ENCODE peak calls at places on chromosomes 3 and 15, in six cellular contexts. One of them, this sample, is unnamed.

GRCh38 chr3:58306662-58307286 is 454 bp downstream of the HTD2 start:
- DNase-seq in thoracic aorta: no peak
- DNase-seq in A549: peak
- DNase-seq in BJ: no peak
- DNase-seq in tibial artery: peak
- DNase-seq in fibroblast of mammary gland: no peak
- DNase-seq in this sample: peak

GRCh38 chr15:68106656-68107055 is 52.5 kb downstream of the PIAS1 start:
- DNase-seq in thoracic aorta: no peak
- DNase-seq in A549: no peak
- DNase-seq in BJ: no peak
- DNase-seq in tibial artery: no peak
- DNase-seq in fibroblast of mammary gland: peak
- DNase-seq in this sample: no peak

GRCh38 chr15:27025411-27026051 is 54.5 kb downstream of the GABRG3 start:
- DNase-seq in thoracic aorta: no peak
- DNase-seq in A549: no peak
- DNase-seq in BJ: no peak
- DNase-seq in tibial artery: no peak
- DNase-seq in fibroblast of mammary gland: no peak
- DNase-seq in this sample: no peak

GRCh38 chr15:25245801-25246622 is 192.8 kb downstream of the UBE3A start:
- DNase-seq in thoracic aorta: no peak
- DNase-seq in A549: no peak
- DNase-seq in BJ: no peak
- DNase-seq in tibial artery: no peak
- DNase-seq in fibroblast of mammary gland: no peak
- DNase-seq in this sample: no peak

GRCh38 chr15:89088605-89089315 is 504 bp downstream of the ABHD2 start:
- DNase-seq in thoracic aorta: no peak
- DNase-seq in A549: no peak
- DNase-seq in BJ: no peak
- DNase-seq in tibial artery: peak
- DNase-seq in fibroblast of mammary gland: no peak
- DNase-seq in this sample: no peak

GRCh38 chr3:37953226-37953625 is 37.4 kb upstream of the VILL start:
- DNase-seq in thoracic aorta: no peak
- DNase-seq in A549: no peak
- DNase-seq in BJ: no peak
- DNase-seq in tibial artery: no peak
- DNase-seq in fibroblast of mammary gland: no peak
- DNase-seq in this sample: no peak

GRCh38 chr3:197027896-197028710 is 1.5 kb downstream of the MELTF start:
- DNase-seq in thoracic aorta: no peak
- DNase-seq in A549: no peak
- DNase-seq in BJ: no peak
- DNase-seq in tibial artery: no peak
- DNase-seq in fibroblast of mammary gland: no peak
- DNase-seq in this sample: no peak

GRCh38 chr3:24359645-24360462 is 134.8 kb downstream of the THRB start:
- DNase-seq in thoracic aorta: no peak
- DNase-seq in A549: no peak
- DNase-seq in BJ: no peak
- DNase-seq in tibial artery: no peak
- DNase-seq in fibroblast of mammary gland: no peak
- DNase-seq in this sample: no peak

GRCh38 chr3:126419886-126420786 is 25.4 kb downstream of the CFAP100 start:
- DNase-seq in thoracic aorta: no peak
- DNase-seq in A549: no peak
- DNase-seq in BJ: no peak
- DNase-seq in tibial artery: no peak
- DNase-seq in fibroblast of mammary gland: no peak
- DNase-seq in this sample: no peak

GRCh38 chr3:39065197-39065596 is 13.4 kb downstream of the WDR48 start:
- DNase-seq in thoracic aorta: no peak
- DNase-seq in A549: peak
- DNase-seq in BJ: no peak
- DNase-seq in tibial artery: no peak
- DNase-seq in fibroblast of mammary gland: peak
- DNase-seq in this sample: peak

GRCh38 chr3:113264741-113265140 is 53.4 kb downstream of the BOC start:
- DNase-seq in thoracic aorta: no peak
- DNase-seq in A549: no peak
- DNase-seq in BJ: no peak
- DNase-seq in tibial artery: no peak
- DNase-seq in fibroblast of mammary gland: no peak
- DNase-seq in this sample: no peak

GRCh38 chr15:38266247-38266996 is 13.8 kb downstream of the SPRED1 start:
- DNase-seq in thoracic aorta: no peak
- DNase-seq in A549: no peak
- DNase-seq in BJ: no peak
- DNase-seq in tibial artery: no peak
- DNase-seq in fibroblast of mammary gland: peak
- DNase-seq in this sample: no peak

GRCh38 chr3:124741027-124741426 is 10.8 kb downstream of the UMPS start:
- DNase-seq in thoracic aorta: no peak
- DNase-seq in A549: no peak
- DNase-seq in BJ: no peak
- DNase-seq in tibial artery: no peak
- DNase-seq in fibroblast of mammary gland: peak
- DNase-seq in this sample: peak

GRCh38 chr3:73582535-73582934 is 42.2 kb downstream of the PDZRN3 start:
- DNase-seq in thoracic aorta: no peak
- DNase-seq in A549: no peak
- DNase-seq in BJ: no peak
- DNase-seq in tibial artery: no peak
- DNase-seq in fibroblast of mammary gland: no peak
- DNase-seq in this sample: no peak

GRCh38 chr15:86691091-86691490 is 611.4 kb downstream of the AGBL1 start:
- DNase-seq in thoracic aorta: no peak
- DNase-seq in A549: no peak
- DNase-seq in BJ: no peak
- DNase-seq in tibial artery: no peak
- DNase-seq in fibroblast of mammary gland: no peak
- DNase-seq in this sample: no peak

GRCh38 chr3:119349353-119349752 is 55.2 kb downstream of the ARHGAP31 start:
- DNase-seq in thoracic aorta: no peak
- DNase-seq in A549: no peak
- DNase-seq in BJ: no peak
- DNase-seq in tibial artery: no peak
- DNase-seq in fibroblast of mammary gland: no peak
- DNase-seq in this sample: no peak

GRCh38 chr15:89693696-89694095 is 3.1 kb downstream of the WDR93 start:
- DNase-seq in thoracic aorta: no peak
- DNase-seq in A549: no peak
- DNase-seq in BJ: no peak
- DNase-seq in tibial artery: no peak
- DNase-seq in fibroblast of mammary gland: no peak
- DNase-seq in this sample: peak

GRCh38 chr15:62107561-62108110 is 40.9 kb downstream of the C2CD4A start:
- DNase-seq in thoracic aorta: no peak
- DNase-seq in A549: no peak
- DNase-seq in BJ: no peak
- DNase-seq in tibial artery: no peak
- DNase-seq in fibroblast of mammary gland: no peak
- DNase-seq in this sample: peak

GRCh38 chr3:188584958-188585689 is 431.2 kb downstream of the LPP start:
- DNase-seq in thoracic aorta: no peak
- DNase-seq in A549: no peak
- DNase-seq in BJ: no peak
- DNase-seq in tibial artery: no peak
- DNase-seq in fibroblast of mammary gland: peak
- DNase-seq in this sample: peak

GRCh38 chr3:181318321-181318720 is 328.8 kb upstream of the DNAJC19 start:
- DNase-seq in thoracic aorta: no peak
- DNase-seq in A549: no peak
- DNase-seq in BJ: no peak
- DNase-seq in tibial artery: no peak
- DNase-seq in fibroblast of mammary gland: no peak
- DNase-seq in this sample: no peak

GRCh38 chr15:70486451-70487379 is 276.6 kb downstream of the UACA start:
- DNase-seq in thoracic aorta: no peak
- DNase-seq in A549: no peak
- DNase-seq in BJ: no peak
- DNase-seq in tibial artery: peak
- DNase-seq in fibroblast of mammary gland: peak
- DNase-seq in this sample: peak

GRCh38 chr3:125132815-125133214 is 77.0 kb upstream of the HEG1 start:
- DNase-seq in thoracic aorta: no peak
- DNase-seq in A549: no peak
- DNase-seq in BJ: no peak
- DNase-seq in tibial artery: no peak
- DNase-seq in fibroblast of mammary gland: no peak
- DNase-seq in this sample: no peak

GRCh38 chr3:42115223-42115622 is 24.1 kb downstream of the TRAK1 start:
- DNase-seq in thoracic aorta: no peak
- DNase-seq in A549: no peak
- DNase-seq in BJ: no peak
- DNase-seq in tibial artery: no peak
- DNase-seq in fibroblast of mammary gland: peak
- DNase-seq in this sample: no peak

GRCh38 chr15:51724199-51724598 is 13.3 kb downstream of the LYSMD2 start:
- DNase-seq in thoracic aorta: no peak
- DNase-seq in A549: no peak
- DNase-seq in BJ: no peak
- DNase-seq in tibial artery: no peak
- DNase-seq in fibroblast of mammary gland: no peak
- DNase-seq in this sample: no peak

GRCh38 chr15:98503970-98504369 is 144.4 kb upstream of the IGF1R start:
- DNase-seq in thoracic aorta: no peak
- DNase-seq in A549: no peak
- DNase-seq in BJ: peak
- DNase-seq in tibial artery: peak
- DNase-seq in fibroblast of mammary gland: peak
- DNase-seq in this sample: peak

GRCh38 chr3:36926292-36926897 is 18.5 kb downstream of the TRANK1 start:
- DNase-seq in thoracic aorta: no peak
- DNase-seq in A549: no peak
- DNase-seq in BJ: no peak
- DNase-seq in tibial artery: no peak
- DNase-seq in fibroblast of mammary gland: no peak
- DNase-seq in this sample: no peak

GRCh38 chr15:35519536-35520149 is 26.3 kb downstream of the DPH6 start:
- DNase-seq in thoracic aorta: no peak
- DNase-seq in A549: no peak
- DNase-seq in BJ: no peak
- DNase-seq in tibial artery: no peak
- DNase-seq in fibroblast of mammary gland: peak
- DNase-seq in this sample: peak

DNA sequence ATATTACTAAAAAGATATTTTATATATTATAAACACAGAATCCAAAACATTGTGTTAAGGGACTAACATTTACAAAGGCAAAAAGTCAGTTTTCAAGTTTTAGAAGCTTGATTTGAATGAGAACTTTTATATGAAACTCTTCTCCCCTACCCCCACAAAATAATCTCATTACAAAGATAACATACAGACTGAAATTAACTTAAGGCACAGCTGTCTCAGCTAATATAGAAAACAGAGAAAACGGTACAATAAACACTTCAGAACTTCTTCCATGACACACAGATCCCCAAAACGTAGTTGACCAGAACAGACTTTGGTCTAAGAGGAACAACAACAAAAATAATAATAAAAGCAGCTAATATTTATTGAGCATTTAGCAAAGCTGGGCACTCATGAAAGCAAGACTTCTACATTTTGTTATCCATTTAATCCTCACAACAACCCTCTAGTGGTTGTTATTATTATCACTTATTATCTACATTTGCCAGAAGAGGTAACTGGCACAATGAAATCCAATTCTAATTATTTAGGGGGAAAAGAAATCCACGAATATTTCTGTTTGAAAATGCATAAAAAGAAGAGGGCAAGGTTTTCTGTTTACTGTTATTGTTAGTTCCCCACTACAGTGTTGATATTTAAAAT is 68.1 kb downstream of the PFN2 start:
- DNase-seq in thoracic aorta: no peak
- DNase-seq in A549: no peak
- DNase-seq in BJ: no peak
- DNase-seq in tibial artery: no peak
- DNase-seq in fibroblast of mammary gland: peak
- DNase-seq in this sample: no peak
- TF ChIP-seq CTCF in thoracic aorta: peak
- TF ChIP-seq CTCF in A549: peak
- TF ChIP-seq CTCF in BJ: peak
- TF ChIP-seq CTCF in tibial artery: no peak
- TF ChIP-seq CTCF in fibroblast of mammary gland: peak
- TF ChIP-seq CTCF in this sample: peak

GRCh38 chr3:9398715-9399708 is 1.6 kb downstream of the SETD5 start:
- DNase-seq in thoracic aorta: no peak
- DNase-seq in A549: no peak
- DNase-seq in BJ: no peak
- DNase-seq in tibial artery: no peak
- DNase-seq in fibroblast of mammary gland: peak
- DNase-seq in this sample: peak
- H3K4me3 ChIP-seq in thoracic aorta: peak
- H3K4me3 ChIP-seq in A549: peak
- H3K4me3 ChIP-seq in BJ: peak
- H3K4me3 ChIP-seq in tibial artery: peak
- H3K4me3 ChIP-seq in fibroblast of mammary gland: peak
- H3K4me3 ChIP-seq in this sample: peak

GRCh38 chr15:39593071-39594055 is 12.5 kb downstream of the THBS1 start:
- DNase-seq in thoracic aorta: no peak
- DNase-seq in A549: no peak
- DNase-seq in BJ: peak
- DNase-seq in tibial artery: no peak
- DNase-seq in fibroblast of mammary gland: peak
- DNase-seq in this sample: no peak

GRCh38 chr15:39595621-39596221 is 14.8 kb downstream of the THBS1 start:
- DNase-seq in thoracic aorta: no peak
- DNase-seq in A549: no peak
- DNase-seq in BJ: peak
- DNase-seq in tibial artery: no peak
- DNase-seq in fibroblast of mammary gland: peak
- DNase-seq in this sample: peak

GRCh38 chr15:39594056-39594763 is 13.3 kb downstream of the THBS1 start:
- DNase-seq in thoracic aorta: no peak
- DNase-seq in A549: no peak
- DNase-seq in BJ: peak
- DNase-seq in tibial artery: no peak
- DNase-seq in fibroblast of mammary gland: peak
- DNase-seq in this sample: no peak

GRCh38 chr15:39596358-39597051 is 15.6 kb downstream of the THBS1 start:
- DNase-seq in thoracic aorta: no peak
- DNase-seq in A549: no peak
- DNase-seq in BJ: peak
- DNase-seq in tibial artery: no peak
- DNase-seq in fibroblast of mammary gland: peak
- DNase-seq in this sample: peak

GRCh38 chr15:39594764-39595620 is 14.1 kb downstream of the THBS1 start:
- DNase-seq in thoracic aorta: no peak
- DNase-seq in A549: no peak
- DNase-seq in BJ: peak
- DNase-seq in tibial artery: no peak
- DNase-seq in fibroblast of mammary gland: peak
- DNase-seq in this sample: peak
- TF ChIP-seq CTCF in thoracic aorta: no peak
- TF ChIP-seq CTCF in A549: no peak
- TF ChIP-seq CTCF in BJ: no peak
- TF ChIP-seq CTCF in tibial artery: no peak
- TF ChIP-seq CTCF in fibroblast of mammary gland: no peak
- TF ChIP-seq CTCF in this sample: no peak

GRCh38 chr3:193714523-193715137 is 121.6 kb downstream of the OPA1 start:
- DNase-seq in thoracic aorta: no peak
- DNase-seq in A549: no peak
- DNase-seq in BJ: no peak
- DNase-seq in tibial artery: no peak
- DNase-seq in fibroblast of mammary gland: no peak
- DNase-seq in this sample: no peak
- H3K4me3 ChIP-seq in thoracic aorta: no peak
- H3K4me3 ChIP-seq in A549: no peak
- H3K4me3 ChIP-seq in BJ: no peak
- H3K4me3 ChIP-seq in tibial artery: no peak
- H3K4me3 ChIP-seq in fibroblast of mammary gland: no peak
- H3K4me3 ChIP-seq in this sample: no peak